ENCODE peak calls at places on chromosomes 16 and 17, in five cellular contexts. E is adrenal gland, Y is uterus, X is thoracic aorta, L is left ventricle myocardium inferior. T is an unnamed sample.

GRCh38 chr16:71340406-71340805 is 18.1 kb upstream of the CALB2 start:
- DNase-seq in E (no peak), Y (no peak), X (no peak), L (no peak), T (no peak)

GRCh38 chr16:30761427-30761927 is 385 bp downstream of the CFAP119 start:
- DNase-seq in E (no peak), Y (no peak), X (no peak), L (peak; percentile 18), T (peak; percentile 46)

GRCh38 chr17:75153854-75154194 is 488 bp downstream of the JPT1 start:
- DNase-seq in E (peak; percentile 14), Y (no peak), X (no peak), L (no peak), T (peak; percentile 54)

GRCh38 chr17:40551091-40551873 is 14.0 kb downstream of the CCR7 start:
- DNase-seq in E (peak; percentile 91), Y (peak; percentile 93), X (no peak), L (peak; percentile 67), T (peak; percentile 86)

GRCh38 chr16:89472711-89473075 is 17.7 kb downstream of the ANKRD11 start:
- DNase-seq in E (no peak), Y (no peak), X (no peak), L (no peak), T (no peak)

GRCh38 chr16:50680907-50681885 is at the start of gene SNX20:
- DNase-seq in E (peak; percentile 33), Y (no peak), X (no peak), L (peak; percentile 33), T (no peak)

GRCh38 chr16:68503334-68503733 is 35.8 kb upstream of the ZFP90 start:
- DNase-seq in E (no peak), Y (no peak), X (no peak), L (no peak), T (no peak)

GRCh38 chr17:6483507-6483906 is 39.3 kb downstream of the PIMREG start:
- DNase-seq in E (no peak), Y (no peak), X (no peak), L (no peak), T (no peak)

GRCh38 chr17:42166196-42166763 is 11.5 kb upstream of the RAB5C start:
- DNase-seq in E (no peak), Y (no peak), X (no peak), L (no peak), T (no peak)

GRCh38 chr17:42159796-42160551 is 5.2 kb upstream of the RAB5C start:
- DNase-seq in E (no peak), Y (no peak), X (no peak), L (no peak), T (no peak)

GRCh38 chr17:42163696-42164407 is 9.1 kb upstream of the RAB5C start:
- DNase-seq in E (no peak), Y (no peak), X (no peak), L (no peak), T (no peak)

GRCh38 chr17:42165751-42166150 is 11.0 kb upstream of the RAB5C start:
- DNase-seq in E (no peak), Y (no peak), X (no peak), L (no peak), T (no peak)

GRCh38 chr17:42163113-42163512 is 8.3 kb upstream of the RAB5C start:
- DNase-seq in E (no peak), Y (no peak), X (no peak), L (no peak), T (no peak)
- TF ChIP-seq CTCF in E (peak; percentile 37), Y (no peak), X (no peak), L (peak; percentile 46), T (peak; percentile 9)

GRCh38 chr17:27920569-27920968 is 27.4 kb upstream of the LYRM9 start:
- DNase-seq in E (peak; percentile 80), Y (no peak), X (no peak), L (peak; percentile 45), T (no peak)

GRCh38 chr17:27917000-27917399 is 23.8 kb upstream of the LYRM9 start:
- DNase-seq in E (no peak), Y (no peak), X (no peak), L (no peak), T (no peak)

GRCh38 chr17:27921077-27921476 is 27.9 kb upstream of the LYRM9 start:
- DNase-seq in E (no peak), Y (no peak), X (no peak), L (no peak), T (no peak)

GRCh38 chr17:27918498-27918897 is 25.3 kb upstream of the LYRM9 start:
- DNase-seq in E (no peak), Y (no peak), X (no peak), L (no peak), T (no peak)

DNA sequence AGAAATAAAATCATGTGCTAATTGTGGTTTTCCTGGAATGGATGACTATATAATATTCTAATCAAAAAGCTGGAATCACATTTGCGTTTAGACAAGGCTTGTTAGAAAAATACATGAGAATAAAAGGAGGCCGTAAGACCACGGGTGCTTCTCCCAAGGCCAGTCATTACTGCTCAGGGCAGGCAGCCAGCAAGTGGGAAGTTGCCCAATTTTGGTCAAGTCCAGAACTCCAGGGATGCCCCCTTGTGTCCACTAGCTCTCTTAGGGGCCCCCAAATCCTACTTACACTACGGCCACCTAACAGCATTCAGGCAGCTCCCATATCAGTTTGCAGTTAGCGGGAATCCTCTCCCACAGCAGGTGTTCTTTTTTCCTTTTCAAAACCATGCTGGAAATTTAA is 26.0 kb upstream of the LYRM9 start:
- DNase-seq in E (peak; percentile 82), Y (no peak), X (no peak), L (no peak), T (no peak)
- H3K27me3 ChIP-seq in E (no peaks in the 10 kb centered on the region), Y (no peaks in the 10 kb centered on the region), X (no peaks in the 10 kb centered on the region), L (no peaks in the 10 kb centered on the region), T (no peaks in the 10 kb centered on the region)

DNA sequence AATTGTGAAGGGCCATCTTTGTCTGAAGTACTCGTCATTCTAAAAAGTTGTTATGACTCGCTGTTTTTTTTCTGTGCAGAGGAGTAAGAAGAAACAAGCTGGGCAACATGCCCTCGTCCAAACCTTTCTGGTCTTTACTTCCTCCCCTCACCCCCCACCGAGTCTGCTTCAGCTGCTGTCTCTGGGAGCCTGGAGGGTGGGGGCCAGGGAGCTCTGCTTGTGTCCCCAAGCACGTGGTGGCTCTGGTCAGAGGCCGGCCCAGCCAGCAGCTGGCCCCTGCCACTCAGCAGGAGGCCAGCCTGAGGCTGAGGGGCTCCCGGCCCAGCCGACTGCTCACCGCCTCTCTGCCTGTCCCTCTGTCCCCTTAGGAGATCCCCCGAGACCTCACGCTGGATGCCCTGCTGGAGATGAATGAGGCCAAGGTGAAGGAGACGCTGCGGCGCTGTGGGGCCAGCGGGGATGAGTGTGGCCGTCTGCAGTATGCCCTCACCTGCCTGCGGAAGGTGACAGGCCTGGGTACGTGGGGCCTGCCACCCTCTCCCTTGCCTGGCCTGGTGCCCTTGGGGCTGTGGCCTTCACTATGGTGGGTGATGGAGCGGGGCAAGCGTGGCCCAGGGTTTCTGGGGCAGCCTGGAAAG is 53.7 kb upstream of the LGALS9 start:
- DNase-seq in E (peak; percentile 66), Y (no peak), X (no peak), L (no peak), T (peak; percentile 79)
- H3K4me1 ChIP-seq in E (peaks cover 31% of the 10 kb centered on the region), Y (peaks cover 10% of the 10 kb centered on the region), X (peaks cover 21% of the 10 kb centered on the region), L (peaks cover 28% of the 10 kb centered on the region), T (peaks cover 60% of the 10 kb centered on the region)

DNA sequence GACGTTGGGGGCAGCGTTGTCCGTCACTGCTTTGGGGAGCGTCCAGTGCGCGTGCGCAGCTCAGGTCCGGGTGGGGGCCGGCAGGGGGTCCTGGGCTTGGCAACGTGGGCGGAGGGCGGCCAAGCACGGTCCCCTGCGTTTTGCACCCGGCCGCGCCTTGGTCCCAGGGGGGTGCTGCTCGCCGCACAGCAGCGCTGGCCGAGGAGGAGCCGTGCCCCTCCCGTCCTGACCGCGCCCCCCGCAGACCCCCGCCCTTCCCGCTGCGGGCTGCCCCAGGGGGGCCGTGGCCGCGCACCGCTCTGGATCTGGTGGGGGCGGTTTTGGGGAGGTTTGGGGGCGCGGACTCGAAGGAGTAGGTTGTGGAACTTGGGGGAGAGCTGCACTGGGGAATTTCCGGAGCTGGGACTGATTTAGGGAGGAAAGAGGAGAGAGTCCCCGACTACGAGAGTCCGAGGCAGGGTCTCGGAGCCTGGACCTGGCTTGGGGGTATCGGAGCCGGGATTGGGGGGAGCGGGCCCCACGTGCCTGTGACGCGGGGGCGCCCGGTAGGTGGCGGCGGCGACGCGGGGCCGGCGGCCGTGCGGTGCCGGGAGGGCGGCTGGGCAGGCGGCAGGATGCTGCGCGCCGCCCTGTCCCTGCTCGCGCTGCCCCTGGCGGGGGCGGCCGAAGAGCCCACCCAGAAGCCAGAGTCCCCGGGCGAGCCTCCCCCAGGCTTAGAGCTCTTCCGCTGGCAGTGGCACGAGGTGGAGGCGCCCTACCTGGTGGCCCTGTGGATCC is at the start of gene SLC9A5:
- DNase-seq in E (peak; percentile 25), Y (no peak), X (no peak), L (peak; percentile 32), T (peak; percentile 49)
- TF ChIP-seq CTCF in E (peak; percentile 26), Y (peak; percentile 18), X (no peak), L (peak; percentile 38), T (peak; percentile 29)

GRCh38 chr17:48556534-48557401 is 11.9 kb upstream of the HOXB2 start:
- DNase-seq in E (no peak), Y (no peak), X (no peak), L (no peak), T (no peak)
- H3K27me3 ChIP-seq in E (no peaks in the 10 kb centered on the region), Y (no peaks in the 10 kb centered on the region), X (no peaks in the 10 kb centered on the region), L (peaks cover 99% of the 10 kb centered on the region), T (no peaks in the 10 kb centered on the region)

DNA sequence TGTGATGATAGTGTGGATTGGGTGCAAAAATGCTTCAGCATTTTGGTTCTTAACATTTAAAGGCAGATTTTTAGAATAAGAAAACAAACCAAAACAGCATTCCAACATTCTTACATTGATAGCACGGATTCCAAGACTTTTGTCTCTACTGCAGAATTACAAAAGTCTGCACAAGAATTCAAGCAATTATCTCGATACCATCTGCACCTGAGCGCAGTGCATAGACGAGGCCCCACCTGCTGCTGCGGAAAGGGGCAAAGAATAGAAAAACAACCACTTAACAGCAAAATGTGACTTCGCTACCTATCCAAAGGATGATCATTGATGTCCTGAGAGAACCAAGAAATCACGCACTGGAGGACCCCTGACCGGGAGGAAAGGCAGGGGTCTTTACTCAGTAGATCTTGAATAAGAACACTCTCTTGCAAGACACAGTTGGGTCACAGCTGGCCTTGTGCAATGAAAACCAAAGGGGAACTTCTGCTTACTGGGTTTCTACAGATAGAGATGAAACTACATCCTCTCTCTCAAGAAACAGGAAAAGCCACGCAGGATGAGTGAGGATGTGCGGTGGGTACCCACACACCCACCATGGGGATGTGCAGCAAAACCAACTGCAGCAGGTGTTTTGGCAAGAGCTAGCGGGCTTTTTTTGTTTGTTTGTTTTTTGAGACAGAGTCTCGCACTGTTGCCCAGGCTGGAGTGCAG is 147.4 kb upstream of the RPH3AL start:
- DNase-seq in E (no peak), Y (no peak), X (no peak), L (no peak), T (no peak)
- H3K4me1 ChIP-seq in E (no peaks in the 10 kb centered on the region), Y (no peaks in the 10 kb centered on the region), X (peaks cover 2% of the 10 kb centered on the region), L (no peaks in the 10 kb centered on the region), T (no peaks in the 10 kb centered on the region)

T was measured in psoas muscle.